ENCODE peak calls at places on chromosome 6, in eight cellular contexts. J, V, Q, D, C, I, U and N are unnamed samples.

GRCh38 chr6:30490031-30490876 is 945 bp downstream of the HLA-E start:
- DNase-seq in D (no peak), J (peak), C (peak), Q (no peak), U (peak), V (peak), I (peak), N (peak)

GRCh38 chr6:138162104-138162946 is 586 bp downstream of the ARFGEF3 start:
- DNase-seq in V (peak), U (peak), Q (no peak), I (no peak), J (peak), D (no peak), C (no peak), N (no peak)

GRCh38 chr6:8627085-8627861 is 191.9 kb upstream of the SLC35B3 start:
- DNase-seq in J (peak), Q (no peak), D (no peak), V (peak), I (no peak), U (peak), C (peak), N (no peak)

GRCh38 chr6:132456700-132457143 is 55.4 kb upstream of the MOXD1 start:
- DNase-seq in V (no peak), Q (no peak), J (no peak), I (no peak), U (peak), D (no peak), C (no peak), N (no peak)

GRCh38 chr6:109722564-109723254 is 31.6 kb downstream of the FIG4 start:
- DNase-seq in I (no peak), Q (no peak), V (no peak), C (no peak), J (no peak), D (no peak), U (peak), N (no peak)

GRCh38 chr6:92777146-92777740 is 642.1 kb downstream of the EPHA7 start:
- DNase-seq in V (peak), U (no peak), Q (no peak), D (peak), C (peak), J (peak), I (no peak), N (no peak)

GRCh38 chr6:158660331-158660730 is 10.5 kb downstream of the SYTL3 start:
- DNase-seq in I (peak), Q (no peak), D (peak), C (peak), V (peak), U (no peak), J (no peak), N (no peak)

GRCh38 chr6:121688974-121689373 is 253.5 kb downstream of the GJA1 start:
- DNase-seq in I (no peak), J (no peak), C (no peak), D (no peak), U (no peak), Q (no peak), V (no peak), N (no peak)

GRCh38 chr6:1423578-1423977 is 34.2 kb downstream of the FOXF2 start:
- DNase-seq in Q (peak), I (no peak), J (peak), C (no peak), V (no peak), U (peak), D (no peak), N (no peak)